ENCODE peak calls at places on chromosomes 2 and 18, in five cellular contexts. One of them, this sample, is unnamed. For H3K4me1, the result is how much of the 10 kb centered on the place peaks cover.

GRCh38 chr2:206150168-206150567 is 9.1 kb downstream of the NDUFS1 start:
- ATAC-seq in GM12878: no peak
- ATAC-seq in IMR-90: no peak
- ATAC-seq in body of pancreas: no peak
- ATAC-seq in upper lobe of left lung: no peak
- ATAC-seq in this sample: no peak

GRCh38 chr2:38097611-38098350 is 21.8 kb upstream of the CYP1B1 start:
- ATAC-seq in upper lobe of left lung: no peak
- ATAC-seq in IMR-90: peak
- ATAC-seq in GM12878: no peak
- ATAC-seq in body of pancreas: no peak
- ATAC-seq in this sample: no peak

GRCh38 chr2:109636290-109636675 is 22.1 kb downstream of the SOWAHC start:
- ATAC-seq in IMR-90: no peak
- ATAC-seq in GM12878: no peak
- ATAC-seq in body of pancreas: no peak
- ATAC-seq in upper lobe of left lung: no peak
- ATAC-seq in this sample: peak

GRCh38 chr2:43055985-43056384 is 170.4 kb downstream of the ZFP36L2 start:
- ATAC-seq in upper lobe of left lung: peak
- ATAC-seq in GM12878: no peak
- ATAC-seq in body of pancreas: no peak
- ATAC-seq in IMR-90: no peak
- ATAC-seq in this sample: no peak

GRCh38 chr2:159457589-159457988 is 158.8 kb downstream of the BAZ2B start:
- ATAC-seq in body of pancreas: no peak
- ATAC-seq in GM12878: no peak
- ATAC-seq in upper lobe of left lung: no peak
- ATAC-seq in IMR-90: no peak
- ATAC-seq in this sample: no peak

GRCh38 chr2:126655500-126656310 is at the start of gene GYPC:
- ATAC-seq in IMR-90: peak
- ATAC-seq in body of pancreas: peak
- ATAC-seq in upper lobe of left lung: no peak
- ATAC-seq in GM12878: peak
- ATAC-seq in this sample: peak

GRCh38 chr18:59861963-59862819 is 37.6 kb upstream of the PMAIP1 start:
- ATAC-seq in body of pancreas: no peak
- ATAC-seq in GM12878: peak
- ATAC-seq in upper lobe of left lung: no peak
- ATAC-seq in IMR-90: no peak
- ATAC-seq in this sample: no peak

GRCh38 chr2:189466656-189467055 is 25.4 kb downstream of the WDR75 start:
- ATAC-seq in IMR-90: peak
- ATAC-seq in GM12878: peak
- ATAC-seq in upper lobe of left lung: no peak
- ATAC-seq in body of pancreas: peak
- ATAC-seq in this sample: peak

GRCh38 chr2:50514881-50515280 is 517.1 kb downstream of the NRXN1 start:
- ATAC-seq in body of pancreas: no peak
- ATAC-seq in upper lobe of left lung: no peak
- ATAC-seq in IMR-90: no peak
- ATAC-seq in GM12878: no peak
- ATAC-seq in this sample: no peak

GRCh38 chr2:21772624-21773023 is 648.9 kb downstream of the TDRD15 start:
- ATAC-seq in body of pancreas: no peak
- ATAC-seq in upper lobe of left lung: no peak
- ATAC-seq in GM12878: no peak
- ATAC-seq in IMR-90: peak
- ATAC-seq in this sample: no peak

GRCh38 chr2:216880509-216881184 is 20.8 kb upstream of the TNP1 start:
- ATAC-seq in GM12878: no peak
- ATAC-seq in body of pancreas: no peak
- ATAC-seq in upper lobe of left lung: no peak
- ATAC-seq in IMR-90: peak
- ATAC-seq in this sample: peak

GRCh38 chr18:13540783-13541182 is 185.6 kb downstream of the FAM210A start:
- ATAC-seq in GM12878: no peak
- ATAC-seq in body of pancreas: no peak
- ATAC-seq in IMR-90: no peak
- ATAC-seq in upper lobe of left lung: no peak
- ATAC-seq in this sample: no peak

GRCh38 chr2:158009425-158009824 is 92.3 kb upstream of the UPP2 start:
- ATAC-seq in body of pancreas: peak
- ATAC-seq in upper lobe of left lung: no peak
- ATAC-seq in GM12878: no peak
- ATAC-seq in IMR-90: no peak
- ATAC-seq in this sample: no peak

GRCh38 chr2:159199236-159199635 is 87.3 kb downstream of the WDSUB1 start:
- ATAC-seq in upper lobe of left lung: no peak
- ATAC-seq in IMR-90: no peak
- ATAC-seq in GM12878: no peak
- ATAC-seq in body of pancreas: no peak
- ATAC-seq in this sample: no peak

GRCh38 chr2:120522151-120522751 is 176.3 kb downstream of the INHBB start:
- ATAC-seq in IMR-90: peak
- ATAC-seq in body of pancreas: no peak
- ATAC-seq in upper lobe of left lung: no peak
- ATAC-seq in GM12878: no peak
- ATAC-seq in this sample: no peak

GRCh38 chr2:197324801-197325200 is 14.2 kb upstream of the ANKRD44 start:
- ATAC-seq in body of pancreas: no peak
- ATAC-seq in GM12878: peak
- ATAC-seq in IMR-90: no peak
- ATAC-seq in upper lobe of left lung: no peak
- ATAC-seq in this sample: no peak

GRCh38 chr2:211376410-211376809 is 820.0 kb downstream of the CPS1 start:
- ATAC-seq in body of pancreas: no peak
- ATAC-seq in upper lobe of left lung: no peak
- ATAC-seq in IMR-90: no peak
- ATAC-seq in GM12878: peak
- ATAC-seq in this sample: no peak

GRCh38 chr18:67318651-67319050 is 197.9 kb downstream of the DSEL start:
- ATAC-seq in IMR-90: peak
- ATAC-seq in body of pancreas: no peak
- ATAC-seq in upper lobe of left lung: no peak
- ATAC-seq in GM12878: no peak
- ATAC-seq in this sample: no peak

GRCh38 chr18:28112056-28112470 is 64.9 kb downstream of the CDH2 start:
- ATAC-seq in upper lobe of left lung: no peak
- ATAC-seq in body of pancreas: no peak
- ATAC-seq in IMR-90: peak
- ATAC-seq in GM12878: no peak
- ATAC-seq in this sample: no peak

GRCh38 chr2:95273911-95274290 is 348 bp upstream of the PROM2 start:
- ATAC-seq in GM12878: no peak
- ATAC-seq in IMR-90: no peak
- ATAC-seq in body of pancreas: no peak
- ATAC-seq in upper lobe of left lung: no peak
- ATAC-seq in this sample: no peak

GRCh38 chr2:202376460-202377307 is 557 bp downstream of the BMPR2 start:
- ATAC-seq in body of pancreas: peak
- ATAC-seq in upper lobe of left lung: peak
- ATAC-seq in IMR-90: peak
- ATAC-seq in GM12878: peak
- ATAC-seq in this sample: no peak

GRCh38 chr2:229520582-229521221 is 193.7 kb downstream of the DNER start:
- ATAC-seq in body of pancreas: no peak
- ATAC-seq in IMR-90: no peak
- ATAC-seq in upper lobe of left lung: peak
- ATAC-seq in GM12878: no peak
- ATAC-seq in this sample: peak

GRCh38 chr2:134592380-134592779 is 126.4 kb downstream of the TMEM163 start:
- ATAC-seq in body of pancreas: no peak
- ATAC-seq in upper lobe of left lung: no peak
- ATAC-seq in IMR-90: no peak
- ATAC-seq in GM12878: no peak
- ATAC-seq in this sample: no peak

GRCh38 chr2:9809448-9810088 is 33.7 kb upstream of the TAF1B start:
- ATAC-seq in IMR-90: no peak
- ATAC-seq in body of pancreas: no peak
- ATAC-seq in upper lobe of left lung: no peak
- ATAC-seq in GM12878: no peak
- ATAC-seq in this sample: no peak

GRCh38 chr2:86357392-86357963 is 20.1 kb upstream of the REEP1 start:
- ATAC-seq in upper lobe of left lung: no peak
- ATAC-seq in IMR-90: no peak
- ATAC-seq in body of pancreas: no peak
- ATAC-seq in GM12878: no peak
- ATAC-seq in this sample: no peak

GRCh38 chr2:180003566-180003965 is 3.5 kb downstream of the CWC22 start:
- ATAC-seq in GM12878: no peak
- ATAC-seq in body of pancreas: no peak
- ATAC-seq in upper lobe of left lung: no peak
- ATAC-seq in IMR-90: no peak
- ATAC-seq in this sample: no peak

GRCh38 chr2:136653836-136654235 is 111.5 kb upstream of the THSD7B start:
- ATAC-seq in body of pancreas: no peak
- ATAC-seq in GM12878: no peak
- ATAC-seq in IMR-90: no peak
- ATAC-seq in upper lobe of left lung: peak
- ATAC-seq in this sample: no peak

GRCh38 chr18:57054891-57055290 is 92.0 kb upstream of the BOD1L2 start:
- ATAC-seq in GM12878: no peak
- ATAC-seq in body of pancreas: no peak
- ATAC-seq in upper lobe of left lung: no peak
- ATAC-seq in IMR-90: no peak
- ATAC-seq in this sample: no peak

GRCh38 chr2:38672445-38673364 is 6.8 kb downstream of the GALM start:
- ATAC-seq in upper lobe of left lung: no peak
- ATAC-seq in body of pancreas: no peak
- ATAC-seq in IMR-90: no peak
- ATAC-seq in GM12878: no peak
- ATAC-seq in this sample: no peak

GRCh38 chr2:189876271-189876670 is 92.0 kb downstream of the PMS1 start:
- ATAC-seq in GM12878: peak
- ATAC-seq in body of pancreas: no peak
- ATAC-seq in IMR-90: no peak
- ATAC-seq in upper lobe of left lung: no peak
- ATAC-seq in this sample: no peak

GRCh38 chr18:363327-364115 is 95.7 kb upstream of the THOC1 start:
- ATAC-seq in body of pancreas: no peak
- ATAC-seq in GM12878: no peak
- ATAC-seq in IMR-90: no peak
- ATAC-seq in upper lobe of left lung: no peak
- ATAC-seq in this sample: no peak

GRCh38 chr18:361100-361732 is 93.4 kb upstream of the THOC1 start:
- ATAC-seq in upper lobe of left lung: no peak
- ATAC-seq in GM12878: no peak
- ATAC-seq in body of pancreas: no peak
- ATAC-seq in IMR-90: no peak
- ATAC-seq in this sample: no peak

GRCh38 chr18:364221-364620 is 96.4 kb upstream of the THOC1 start:
- ATAC-seq in body of pancreas: no peak
- ATAC-seq in IMR-90: no peak
- ATAC-seq in GM12878: no peak
- ATAC-seq in upper lobe of left lung: no peak
- ATAC-seq in this sample: no peak

GRCh38 chr18:361941-362913 is 94.4 kb upstream of the THOC1 start:
- ATAC-seq in upper lobe of left lung: peak
- ATAC-seq in body of pancreas: no peak
- ATAC-seq in IMR-90: peak
- ATAC-seq in GM12878: no peak
- ATAC-seq in this sample: peak

GRCh38 chr18:362914-363295 is 95.1 kb upstream of the THOC1 start:
- ATAC-seq in body of pancreas: no peak
- ATAC-seq in GM12878: no peak
- ATAC-seq in upper lobe of left lung: no peak
- ATAC-seq in IMR-90: no peak
- ATAC-seq in this sample: no peak
- H3K4me1 ChIP-seq in body of pancreas: under half
- H3K4me1 ChIP-seq in GM12878: under half
- H3K4me1 ChIP-seq in upper lobe of left lung: under half
- H3K4me1 ChIP-seq in IMR-90: under half
- H3K4me1 ChIP-seq in this sample: under half

DNA sequence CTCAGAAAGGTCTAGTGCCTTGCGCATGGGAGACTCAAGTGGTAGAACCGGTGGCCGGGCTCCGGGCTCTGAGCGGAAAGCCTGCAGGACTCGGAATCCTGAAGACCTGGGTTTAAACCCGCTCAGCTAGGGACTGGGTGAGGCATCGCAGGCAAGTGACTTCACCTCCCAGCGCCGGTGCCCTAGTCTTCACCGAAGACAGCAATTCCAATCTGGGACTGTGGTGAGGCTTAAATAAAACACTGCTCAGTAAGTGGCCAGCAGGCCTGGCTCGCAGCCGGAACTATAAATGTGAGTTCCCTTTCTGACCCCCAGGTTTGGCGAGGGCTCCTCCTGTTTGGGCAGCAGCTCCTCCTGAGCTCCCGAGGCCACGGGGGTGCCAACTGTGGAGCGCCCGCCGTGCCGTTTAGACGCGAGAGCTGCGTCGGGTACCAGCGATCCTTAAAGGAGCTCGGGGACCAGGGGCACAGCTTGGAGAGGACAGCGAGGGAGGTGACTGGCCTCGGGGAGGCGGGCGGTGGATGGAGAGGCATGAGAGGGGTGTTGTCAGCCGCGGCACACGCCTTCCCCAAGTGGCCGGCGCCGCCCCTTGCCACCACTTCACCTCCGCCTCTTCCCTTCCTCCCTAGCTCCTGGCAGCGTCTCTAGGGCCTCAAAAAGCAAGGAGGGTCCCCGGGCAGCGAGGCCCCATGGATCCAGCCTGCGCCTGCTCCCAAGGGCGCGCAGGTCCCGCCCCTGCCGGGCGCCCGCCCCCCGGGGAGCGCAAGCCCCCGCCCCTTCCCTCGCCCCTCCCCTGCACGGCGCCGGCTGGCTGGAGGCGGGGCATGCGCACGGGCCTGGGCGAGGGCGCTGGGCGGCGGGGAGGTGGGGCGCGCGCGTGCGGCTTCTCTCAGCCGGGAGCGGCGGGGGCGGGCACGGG is 736 bp upstream of the MTCL1 start:
- ATAC-seq in body of pancreas: peak
- ATAC-seq in GM12878: peak
- ATAC-seq in IMR-90: peak
- ATAC-seq in upper lobe of left lung: peak
- ATAC-seq in this sample: peak
- TF ChIP-seq POLR2A in body of pancreas: peak
- TF ChIP-seq POLR2A in GM12878: no peak
- TF ChIP-seq POLR2A in IMR-90: peak
- TF ChIP-seq POLR2A in upper lobe of left lung: no peak
- TF ChIP-seq POLR2A in this sample: peak

DNA sequence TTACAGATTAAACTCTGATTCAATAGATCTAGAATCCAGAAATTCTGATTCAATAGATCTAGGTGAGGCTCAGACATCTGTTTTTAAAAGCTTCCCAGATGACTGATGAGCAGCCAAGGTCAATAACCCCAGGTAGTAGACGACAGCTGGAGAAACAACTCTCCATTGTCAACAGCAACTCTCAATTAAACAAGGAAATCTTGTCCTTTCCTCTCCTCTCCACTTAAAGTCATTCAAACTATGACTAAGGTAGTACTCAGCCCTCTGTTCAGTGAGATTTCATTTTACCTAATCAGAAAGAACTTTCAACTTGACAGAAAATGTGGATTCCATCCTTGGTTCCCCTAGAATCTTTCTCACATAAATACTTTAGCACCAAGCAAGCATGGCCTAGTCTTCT is 94.6 kb upstream of the SCG2 start:
- ATAC-seq in upper lobe of left lung: peak
- ATAC-seq in GM12878: no peak
- ATAC-seq in body of pancreas: no peak
- ATAC-seq in IMR-90: peak
- ATAC-seq in this sample: no peak
- H3K4me1 ChIP-seq in upper lobe of left lung: under half
- H3K4me1 ChIP-seq in GM12878: under half
- H3K4me1 ChIP-seq in body of pancreas: under half
- H3K4me1 ChIP-seq in IMR-90: under half
- H3K4me1 ChIP-seq in this sample: under half

GRCh38 chr2:45707661-45708060 is 56.2 kb downstream of the PRKCE start:
- ATAC-seq in upper lobe of left lung: no peak
- ATAC-seq in GM12878: no peak
- ATAC-seq in body of pancreas: no peak
- ATAC-seq in IMR-90: no peak
- ATAC-seq in this sample: no peak
- TF ChIP-seq POLR2A in upper lobe of left lung: no peak
- TF ChIP-seq POLR2A in GM12878: no peak
- TF ChIP-seq POLR2A in body of pancreas: no peak
- TF ChIP-seq POLR2A in IMR-90: no peak
- TF ChIP-seq POLR2A in this sample: no peak